ENCODE peak calls at places on chromosomes 4 and X, in five cellular contexts. H is cardiac fibroblast, B is heart left ventricle, R is MM.1S, U is pancreas. Z is an unnamed sample.

GRCh38 chr4:139042981-139043460 is 27.4 kb downstream of the NOCT start:
- DNase-seq in H (no peak), U (no peak), B (no peak), R (no peak), Z (no peak)

GRCh38 chr4:105196523-105197145 is 50.0 kb downstream of the TET2 start:
- DNase-seq in H (peak), U (no peak), B (no peak), R (no peak), Z (peak)

GRCh38 chr4:71095141-71095939 is 101.9 kb downstream of the DCK start:
- DNase-seq in H (no peak), U (no peak), B (no peak), R (peak), Z (no peak)

GRCh38 chrX:38375888-38376287 is 23.5 kb downstream of the OTC start:
- DNase-seq in U (no peak), B (no peak), R (peak), H (peak), Z (peak)

GRCh38 chr4:155780773-155781172 is 22.0 kb downstream of the GUCY1B1 start:
- DNase-seq in B (no peak), U (no peak), H (peak), R (no peak), Z (no peak)

GRCh38 chrX:111854778-111855490 is 21.0 kb upstream of the TRPC5OS start:
- DNase-seq in B (no peak), U (no peak), H (no peak), R (no peak), Z (no peak)

GRCh38 chr4:79864470-79865190 is 208.4 kb downstream of the ANTXR2 start:
- DNase-seq in H (no peak), U (no peak), B (no peak), R (no peak), Z (no peak)

GRCh38 chr4:139841464-139842195 is 176.0 kb downstream of the MGST2 start:
- DNase-seq in U (peak), R (no peak), H (no peak), B (no peak), Z (no peak)

GRCh38 chr4:3303840-3304715 is 11.3 kb downstream of the RGS12 start:
- DNase-seq in R (no peak), U (no peak), B (no peak), H (no peak), Z (no peak)
- H3K4me3 ChIP-seq in R (no peak), U (no peak), B (no peak), H (no peak), Z (no peak)

GRCh38 chrX:12791253-12792228 is at the start of gene PRPS2:
- DNase-seq in U (peak), R (peak), B (peak), H (peak), Z (peak)

GRCh38 chrX:12794654-12795053 is 3.4 kb downstream of the PRPS2 start:
- DNase-seq in R (no peak), U (no peak), H (no peak), B (no peak), Z (no peak)

GRCh38 chrX:12789976-12790375 is 1.2 kb upstream of the PRPS2 start:
- DNase-seq in H (no peak), U (no peak), B (no peak), R (no peak), Z (no peak)

GRCh38 chrX:12790878-12791252 is 347 bp upstream of the PRPS2 start:
- DNase-seq in U (no peak), R (peak), H (no peak), B (no peak), Z (no peak)

DNA sequence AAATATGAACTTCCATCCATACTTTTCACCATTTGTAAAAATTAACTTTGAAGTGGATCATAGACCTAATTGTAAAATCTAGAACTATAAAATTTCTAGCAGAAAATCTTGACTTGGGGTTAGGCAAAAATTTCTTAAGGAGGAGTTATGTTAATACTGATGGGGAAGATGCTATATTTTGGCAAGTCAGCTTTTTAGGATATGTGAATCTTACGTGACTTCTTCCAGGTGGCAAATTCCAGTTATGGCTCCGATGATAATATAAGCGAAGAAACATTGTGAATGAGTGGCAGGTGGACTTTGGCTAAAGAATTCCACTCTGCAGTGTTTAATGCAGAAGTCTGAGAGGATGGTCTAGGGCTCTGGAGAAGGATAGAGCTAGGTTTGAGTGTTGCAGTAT is 1.5 kb downstream of the PRPS2 start:
- DNase-seq in U (no peak), R (no peak), H (no peak), B (no peak), Z (no peak)
- H3K4me3 ChIP-seq in U (no peak), R (peak), H (no peak), B (no peak), Z (peak)

GRCh38 chr4:20323991-20324390 is 72.3 kb downstream of the SLIT2 start:
- DNase-seq in H (peak), R (no peak), B (no peak), U (no peak), Z (no peak)
- H3K4me3 ChIP-seq in H (no peak), R (no peak), B (no peak), U (no peak), Z (no peak)

DNA sequence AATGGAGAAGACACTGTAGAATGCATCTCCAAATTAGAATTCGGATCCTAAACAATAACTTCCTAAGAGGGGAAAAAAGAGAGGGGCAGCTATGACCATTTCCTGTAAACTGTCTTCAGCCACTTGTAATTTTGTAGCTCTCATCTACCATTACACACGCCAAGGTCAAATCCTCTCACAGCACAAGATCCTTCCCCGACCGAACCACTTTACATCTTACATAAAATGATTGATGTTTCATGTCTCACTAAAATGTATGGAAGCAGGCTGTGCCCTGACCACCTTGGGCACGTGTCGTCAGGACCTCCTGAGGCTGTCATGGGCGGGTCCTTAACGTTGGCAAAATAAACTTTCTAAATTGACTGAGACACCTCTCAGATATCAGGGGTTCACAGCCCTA is 24.1 kb upstream of the PBDC1 start:
- DNase-seq in U (peak), B (peak), R (peak), H (peak), Z (peak)
- H3K4me3 ChIP-seq in U (no peak), B (peak), R (peak), H (no peak), Z (peak)

GRCh38 chrX:23610491-23610890 is 56.8 kb upstream of the PRDX4 start:
- DNase-seq in R (no peak), B (no peak), U (no peak), H (peak), Z (no peak)
- H3K4me3 ChIP-seq in R (no peak), B (no peak), U (no peak), H (no peak), Z (no peak)

DNA sequence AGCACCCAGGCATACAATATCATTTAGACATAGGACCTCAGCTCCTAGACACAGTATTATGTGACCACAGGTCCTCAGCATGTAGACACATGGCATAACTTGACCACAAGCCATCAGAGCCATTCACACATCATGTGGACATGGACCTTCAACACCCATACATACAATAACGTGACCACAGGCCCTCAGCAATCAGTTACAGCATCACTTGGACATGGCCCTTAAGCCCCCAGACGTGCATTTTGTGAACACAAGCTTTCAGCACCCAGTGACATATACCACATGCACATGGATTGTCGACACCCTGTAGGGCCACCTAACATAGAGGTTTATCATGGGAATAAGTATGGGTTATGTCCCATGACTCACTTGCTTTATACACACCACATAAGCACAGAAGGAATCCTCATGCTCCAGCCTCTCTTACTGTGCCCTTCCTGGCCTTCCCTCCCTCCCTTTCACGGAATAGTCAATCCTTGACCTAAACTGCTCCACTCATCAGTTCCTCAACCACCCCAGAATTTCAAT is 1.9 kb downstream of the TSPYL2 start:
- DNase-seq in H (no peak), B (no peak), R (no peak), U (no peak), Z (no peak)
- H3K4me3 ChIP-seq in H (no peak), B (peak), R (no peak), U (no peak), Z (no peak)

DNA sequence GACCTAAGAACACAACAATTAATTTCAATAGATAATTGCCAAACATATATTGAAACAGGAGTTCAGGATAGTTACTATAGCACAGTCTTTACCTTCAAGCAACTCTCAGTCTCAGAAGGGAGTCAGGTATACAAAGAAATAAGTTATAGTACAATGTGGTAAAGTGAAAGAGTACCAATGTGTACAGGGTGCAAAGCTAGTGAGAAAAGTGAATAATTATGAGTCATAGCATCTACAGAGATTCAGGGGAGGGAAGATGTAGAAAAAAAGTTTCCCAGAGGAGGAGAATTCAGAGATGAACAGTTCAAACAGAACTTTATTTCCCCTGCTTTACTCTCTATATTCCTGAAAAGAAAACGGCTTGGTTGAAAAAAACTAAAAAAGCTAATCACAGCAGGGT is 22.7 kb upstream of the DKK2 start:
- DNase-seq in R (no peak), H (peak), B (no peak), U (no peak), Z (no peak)
- H3K4me3 ChIP-seq in R (no peak), H (no peak), B (no peak), U (no peak), Z (no peak)

DNA sequence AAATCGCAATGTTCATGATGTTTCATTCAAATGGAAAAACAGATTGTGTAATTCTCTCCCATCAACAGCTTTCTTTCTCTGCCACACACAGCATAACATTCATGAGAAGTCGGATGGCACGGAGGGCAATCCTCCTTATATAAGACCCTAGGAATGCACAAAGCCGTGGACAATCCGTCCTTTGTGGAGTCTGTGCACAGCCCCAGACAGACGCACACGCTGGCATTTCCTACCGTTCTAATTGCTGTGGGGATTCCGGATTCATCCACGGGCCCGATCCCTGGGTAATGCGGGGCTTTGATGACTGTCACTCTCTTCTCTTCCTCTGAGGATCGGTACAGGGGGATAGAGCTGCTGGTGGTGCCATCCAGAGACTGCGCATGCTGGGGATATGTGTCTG is 121.9 kb upstream of the PDLIM3 start:
- DNase-seq in U (no peak), H (no peak), R (no peak), B (no peak), Z (no peak)
- H3K4me3 ChIP-seq in U (no peak), H (no peak), R (no peak), B (peak), Z (no peak)

Z was measured in Jurkat, Clone E6-1.